ENCODE peak calls at places on chromosomes 3 and 15, in six cellular contexts. H, F, X, G, E and U are unnamed samples.
A peak's percentile ranks its signal among the peaks of the same experiment; 100 is the strongest.

GRCh38 chr3:50316657-50317242 is 5.8 kb downstream of the HYAL2 start:
- DNase-seq in H (no peak), F (no peak), X (no peak), G (no peak), E (no peak), U (peak; percentile 88)

GRCh38 chr3:25831578-25831977 is 41.7 kb downstream of the OXSM start:
- DNase-seq in H (no peak), F (no peak), X (no peak), G (peak; percentile 38), E (peak; percentile 71), U (no peak)

GRCh38 chr3:33544126-33544525 is 103.9 kb upstream of the UBP1 start:
- DNase-seq in H (no peak), F (no peak), X (no peak), G (no peak), E (no peak), U (no peak)

GRCh38 chr15:47035756-47036155 is 681.5 kb upstream of the SEMA6D start:
- DNase-seq in H (no peak), F (no peak), X (no peak), G (no peak), E (no peak), U (no peak)

GRCh38 chr3:105647047-105647446 is 221.8 kb downstream of the CBLB start:
- DNase-seq in H (no peak), F (peak; percentile 73), X (no peak), G (peak; percentile 96), E (peak; percentile 93), U (no peak)

GRCh38 chr15:74799843-74800558 is 12.6 kb upstream of the LMAN1L start:
- DNase-seq in H (peak; percentile 82), F (peak; percentile 73), X (peak; percentile 19), G (peak; percentile 46), E (peak; percentile 60), U (peak; percentile 85)

GRCh38 chr3:88105325-88105724 is 44.4 kb upstream of the C3orf38 start:
- DNase-seq in H (no peak), F (no peak), X (no peak), G (no peak), E (no peak), U (no peak)

GRCh38 chr3:116339441-116340028 is 105.8 kb downstream of the LSAMP start:
- DNase-seq in H (no peak), F (no peak), X (no peak), G (peak; percentile 26), E (peak; percentile 86), U (no peak)

GRCh38 chr3:50154840-50155490 is at the start of gene SEMA3F:
- DNase-seq in H (peak; percentile 72), F (no peak), X (no peak), G (peak; percentile 7), E (peak; percentile 60), U (no peak)

GRCh38 chr3:20141841-20142240 is 44.2 kb downstream of the SGO1 start:
- DNase-seq in H (peak; percentile 21), F (no peak), X (no peak), G (no peak), E (peak; percentile 60), U (no peak)

GRCh38 chr15:40084657-40085056 is 24.0 kb downstream of the BMF start:
- DNase-seq in H (no peak), F (no peak), X (no peak), G (no peak), E (no peak), U (no peak)

GRCh38 chr3:72803573-72803972 is 44.7 kb downstream of the SHQ1 start:
- DNase-seq in H (no peak), F (no peak), X (no peak), G (no peak), E (no peak), U (no peak)

GRCh38 chr3:125115640-125116039 is 59.8 kb upstream of the HEG1 start:
- DNase-seq in H (no peak), F (no peak), X (no peak), G (no peak), E (peak; percentile 52), U (no peak)

GRCh38 chr3:81743096-81744025 is 18.1 kb downstream of the GBE1 start:
- DNase-seq in H (no peak), F (peak; percentile 66), X (peak; percentile 18), G (peak; percentile 95), E (peak; percentile 99), U (no peak)

GRCh38 chr3:176430244-176430893 is 766.9 kb downstream of the TBL1XR1 start:
- DNase-seq in H (no peak), F (no peak), X (no peak), G (peak; percentile 36), E (peak; percentile 85), U (no peak)

GRCh38 chr15:78302579-78302978 is 3.2 kb upstream of the SKIC8 start:
- DNase-seq in H (no peak), F (no peak), X (no peak), G (peak; percentile 49), E (peak; percentile 91), U (no peak)

GRCh38 chr3:187721055-187721454 is 18.7 kb upstream of the RTP2 start:
- DNase-seq in H (no peak), F (no peak), X (no peak), G (no peak), E (no peak), U (no peak)

GRCh38 chr15:24862726-24863521 is 91.9 kb upstream of the SNRPN start:
- DNase-seq in H (no peak), F (no peak), X (no peak), G (no peak), E (no peak), U (no peak)

GRCh38 chr3:114333180-114333922 is 39.5 kb downstream of the TIGIT start:
- DNase-seq in H (no peak), F (no peak), X (no peak), G (peak; percentile 3), E (no peak), U (no peak)
- H3K27ac ChIP-seq in H (no peak overlapping the region), F (no peak overlapping the region), X (no peak overlapping the region), G (no peak overlapping the region), E (no peak overlapping the region), U (no peak overlapping the region)

GRCh38 chr3:156668073-156668763 is 6.2 kb upstream of the TIPARP start:
- DNase-seq in H (no peak), F (no peak), X (no peak), G (no peak), E (peak; percentile 62), U (no peak)
- H3K27ac ChIP-seq in H (no peak overlapping the region), F (no peak overlapping the region), X (no peak overlapping the region), G (no peak overlapping the region), E (no peak overlapping the region), U (no peak overlapping the region)

GRCh38 chr3:159866201-159866746 is 122.4 kb upstream of the IL12A start:
- DNase-seq in H (no peak), F (no peak), X (no peak), G (no peak), E (peak; percentile 62), U (no peak)
- H3K27ac ChIP-seq in H (peak overlapping the region; percentile 67), F (no peak overlapping the region), X (peak overlapping the region; percentile 7), G (peak overlapping the region; percentile 22), E (peak overlapping the region; percentile 33), U (no peak overlapping the region)

DNA sequence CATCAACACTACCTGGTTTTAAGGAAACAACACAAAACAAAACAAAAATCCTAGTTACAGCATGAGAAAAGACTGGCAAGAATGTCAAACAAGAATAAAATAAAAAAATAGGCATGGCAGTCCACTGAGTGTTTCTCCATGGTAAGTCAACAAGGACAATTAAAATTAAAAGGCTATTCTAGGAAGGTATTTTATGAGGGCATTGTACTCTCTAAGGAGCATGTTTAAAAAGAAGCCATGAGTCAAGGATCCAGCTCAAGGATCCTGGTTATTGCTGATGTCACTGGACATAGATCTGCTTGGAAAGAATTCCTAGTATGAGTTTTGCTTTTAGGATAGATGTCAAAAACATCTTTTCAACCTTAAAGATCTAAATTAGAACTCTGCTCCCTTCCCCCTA is 106.7 kb downstream of the MYO5A start:
- DNase-seq in H (no peak), F (no peak), X (no peak), G (no peak), E (no peak), U (no peak)
- H3K27ac ChIP-seq in H (peak overlapping the region; percentile 34), F (peak overlapping the region; percentile 5), X (no peak overlapping the region), G (no peak overlapping the region), E (no peak overlapping the region), U (no peak overlapping the region)

GRCh38 chr3:42094128-42094527 is 3.0 kb downstream of the TRAK1 start:
- DNase-seq in H (no peak), F (no peak), X (no peak), G (no peak), E (no peak), U (no peak)
- H3K27ac ChIP-seq in H (peak overlapping the region; percentile 59), F (no peak overlapping the region), X (no peak overlapping the region), G (no peak overlapping the region), E (no peak overlapping the region), U (peak overlapping the region; percentile 12)

GRCh38 chr15:29438714-29439076 is 169.1 kb upstream of the NSMCE3 start:
- DNase-seq in H (no peak), F (no peak), X (no peak), G (no peak), E (no peak), U (no peak)
- H3K27ac ChIP-seq in H (no peak overlapping the region), F (no peak overlapping the region), X (no peak overlapping the region), G (no peak overlapping the region), E (no peak overlapping the region), U (no peak overlapping the region)

GRCh38 chr3:143150076-143150475 is 30.5 kb downstream of the CHST2 start:
- DNase-seq in H (no peak), F (no peak), X (no peak), G (no peak), E (no peak), U (no peak)
- H3K27ac ChIP-seq in H (peak overlapping the region; percentile 41), F (no peak overlapping the region), X (no peak overlapping the region), G (no peak overlapping the region), E (no peak overlapping the region), U (no peak overlapping the region)

GRCh38 chr3:126441256-126441880 is 34.3 kb downstream of the ZXDC start:
- DNase-seq in H (no peak), F (no peak), X (no peak), G (no peak), E (no peak), U (no peak)
- H3K27ac ChIP-seq in H (no peak overlapping the region), F (no peak overlapping the region), X (no peak overlapping the region), G (no peak overlapping the region), E (no peak overlapping the region), U (no peak overlapping the region)